ENCODE peak calls at places on chromosomes 11 and 22, in six cellular contexts. A is stimulated activated CD4-positive, alpha-beta T cell treated with anti-CD3 and anti-CD28 coated beads, Interleukin-12 subunit alpha, Interleukin-12 subunit beta, amount 100 ng/mL, for 4 hours; Z is CD8-positive, alpha-beta memory T cell; Q is stomach; C is mucosa of gallbladder; N is activated T-helper 1 cell treated with anti-CD3 and anti-CD28 coated beads, Interleukin-12 subunit alpha, Interleukin-12 subunit beta, Interleukin-2, Interleukin-4 antibody, amounts not matched to agents 30 ng/mL and 10 ng/mL and 1 ng/mL, durations not matched to agents 14 hours and 24 hours and 36 hours. L is an unnamed sample.

GRCh38 chr11:94740083-94740974 is 27.8 kb upstream of the AMOTL1 start:
- DNase-seq in A (no peak), Z (no peak), Q (no peak), C (no peak), N (no peak), L (no peak)

GRCh38 chr11:39965701-39966100 is 1493.8 kb downstream of the LRRC4C start:
- DNase-seq in A (no peak), Z (no peak), Q (no peak), C (no peak), N (no peak), L (no peak)

GRCh38 chr22:49157529-49158339 is 669.9 kb downstream of the BRD1 start:
- DNase-seq in A (no peak), Z (no peak), Q (no peak), C (no peak), N (no peak), L (no peak)

GRCh38 chr22:46484861-46485595 is 52.4 kb downstream of the CELSR1 start:
- DNase-seq in A (no peak), Z (no peak), Q (no peak), C (no peak), N (no peak), L (no peak)

GRCh38 chr11:2519879-2520735 is 75.3 kb downstream of the KCNQ1 start:
- DNase-seq in A (no peak), Z (no peak), Q (peak), C (peak), N (no peak), L (no peak)

GRCh38 chr22:31253949-31254348 is 38.3 kb downstream of the PIK3IP1 start:
- DNase-seq in A (no peak), Z (no peak), Q (peak), C (peak), N (no peak), L (no peak)

GRCh38 chr11:69923641-69924307 is 104.6 kb upstream of the FGF3 start:
- DNase-seq in A (no peak), Z (no peak), Q (no peak), C (no peak), N (no peak), L (no peak)

GRCh38 chr22:46754110-46754799 is 8.2 kb upstream of the TBC1D22A start:
- DNase-seq in A (no peak), Z (no peak), Q (peak), C (peak), N (no peak), L (no peak)

GRCh38 chr11:66267379-66268209 is 845 bp upstream of the RAB1B start:
- DNase-seq in A (peak), Z (peak), Q (peak), C (peak), N (peak), L (no peak)